ENCODE peak calls at places on chromosome 11, in six cellular contexts. F is heart right ventricle, N is A549, M is stomach, O is esophagus squamous epithelium, Z is pancreas. U is an unnamed sample.

GRCh38 chr11:74321487-74322188 is 10.2 kb upstream of the P4HA3 start:
- DNase-seq in Z (peak; percentile 21), F (no peak), N (peak; percentile 64), O (no peak), M (no peak), U (peak; percentile 37)

GRCh38 chr11:134038897-134039470 is 29.9 kb upstream of the JAM3 start:
- DNase-seq in O (no peak), Z (no peak), M (no peak), N (no peak), F (no peak), U (no peak)

GRCh38 chr11:83852775-83853442 is 566.7 kb upstream of the CCDC90B start:
- DNase-seq in M (no peak), O (no peak), N (no peak), Z (no peak), F (no peak), U (no peak)

GRCh38 chr11:59053387-59053786 is 32.7 kb upstream of the GLYATL1B start:
- DNase-seq in F (peak; percentile 57), O (no peak), M (peak; percentile 70), N (peak; percentile 67), Z (peak; percentile 69), U (peak; percentile 75)

GRCh38 chr11:69242583-69242940 is 51.4 kb upstream of the MYEOV start:
- DNase-seq in M (peak; percentile 7), O (no peak), Z (no peak), N (no peak), F (no peak), U (no peak)

GRCh38 chr11:99693941-99694492 is 673.3 kb downstream of the CNTN5 start:
- DNase-seq in O (no peak), Z (no peak), M (no peak), N (peak; percentile 80), F (no peak), U (no peak)

GRCh38 chr11:40306938-40307548 is 1152.4 kb downstream of the LRRC4C start:
- DNase-seq in F (no peak), N (peak; percentile 49), O (no peak), M (no peak), Z (no peak), U (no peak)

GRCh38 chr11:106087815-106088435 is 10.5 kb downstream of the AASDHPPT start:
- DNase-seq in N (peak; percentile 51), F (peak; percentile 19), Z (peak; percentile 59), O (no peak), M (peak; percentile 66), U (no peak)

GRCh38 chr11:12358302-12359188 is 18.8 kb upstream of the PARVA start:
- DNase-seq in M (no peak), Z (peak; percentile 23), F (no peak), N (no peak), O (no peak), U (no peak)

GRCh38 chr11:133833101-133833898 is 12.0 kb downstream of the SPATA19 start:
- DNase-seq in F (no peak), Z (no peak), M (no peak), O (no peak), N (no peak), U (no peak)

GRCh38 chr11:71201936-71202597 is 50.3 kb downstream of the SHANK2 start:
- DNase-seq in N (no peak), M (no peak), F (no peak), O (no peak), Z (no peak), U (no peak)

GRCh38 chr11:37264060-37264459 is 666.0 kb upstream of the RAG2 start:
- DNase-seq in M (no peak), N (no peak), Z (no peak), O (no peak), F (no peak), U (no peak)

GRCh38 chr11:2793781-2794418 is 91.7 kb downstream of the CDKN1C start:
- DNase-seq in Z (no peak), M (peak; percentile 19), F (peak; percentile 3), N (no peak), O (no peak), U (peak; percentile 61)
- H3K4me1 ChIP-seq in Z (no peaks in the 10 kb centered on the region), M (no peaks in the 10 kb centered on the region), F (peaks cover 20% of the 10 kb centered on the region), N (no peaks in the 10 kb centered on the region), O (peaks cover 8% of the 10 kb centered on the region), U (peaks cover 18% of the 10 kb centered on the region)

GRCh38 chr11:130314184-130314748 is 451 bp downstream of the ZBTB44 start:
- DNase-seq in Z (peak; percentile 69), N (no peak), O (peak; percentile 2), M (peak; percentile 74), F (peak; percentile 76), U (peak; percentile 41)

GRCh38 chr11:130315354-130315970 is 745 bp upstream of the ZBTB44 start:
- DNase-seq in O (peak; percentile 3), Z (peak; percentile 52), F (peak; percentile 28), M (peak; percentile 48), N (no peak), U (peak; percentile 71)

GRCh38 chr11:130312046-130312445 is 2.7 kb downstream of the ZBTB44 start:
- DNase-seq in M (no peak), Z (no peak), F (no peak), N (no peak), O (no peak), U (no peak)

GRCh38 chr11:130313383-130314183 is 1.1 kb downstream of the ZBTB44 start:
- DNase-seq in N (no peak), F (no peak), O (no peak), M (no peak), Z (no peak), U (no peak)

DNA sequence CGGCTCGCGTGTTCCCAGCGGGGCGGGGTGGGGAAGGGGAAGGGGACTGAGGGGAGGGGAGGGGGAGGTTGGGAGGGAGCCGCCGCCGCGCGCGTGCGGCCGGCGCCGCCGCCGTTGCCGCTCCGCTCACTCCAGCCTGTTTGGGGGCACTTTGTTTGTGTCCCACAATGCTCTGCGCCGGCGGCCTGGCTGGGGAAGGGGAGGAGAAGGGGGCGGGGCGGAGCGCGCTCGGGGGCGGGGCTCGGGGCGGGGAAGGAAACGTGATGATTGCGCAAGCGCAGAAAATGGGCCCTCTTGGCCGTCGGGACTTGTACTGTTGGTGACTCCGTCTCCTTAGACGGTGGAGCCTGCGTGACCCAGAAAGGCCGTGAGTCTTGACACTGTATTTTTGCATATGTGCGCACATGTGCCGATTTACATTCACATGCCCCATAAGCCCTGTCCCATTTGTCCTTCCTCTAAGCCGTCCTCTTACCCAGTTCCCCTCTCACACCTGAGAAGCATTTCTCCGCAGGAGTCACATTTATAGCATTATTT is at the start of gene ZBTB44:
- DNase-seq in F (peak; percentile 93), N (peak; percentile 87), Z (peak; percentile 92), O (peak; percentile 73), M (peak; percentile 93), U (peak; percentile 93)
- H3K4me1 ChIP-seq in F (peaks cover 46% of the 10 kb centered on the region), N (peaks cover 34% of the 10 kb centered on the region), Z (peaks cover 16% of the 10 kb centered on the region), O (peaks cover 28% of the 10 kb centered on the region), M (peaks cover 11% of the 10 kb centered on the region), U (peaks cover 24% of the 10 kb centered on the region)

GRCh38 chr11:43919852-43920597 is 22.4 kb upstream of the C11orf96 start:
- DNase-seq in F (no peak), M (no peak), O (no peak), Z (no peak), N (no peak), U (peak; percentile 84)
- H3K4me1 ChIP-seq in F (peaks cover 64% of the 10 kb centered on the region), M (peaks cover 30% of the 10 kb centered on the region), O (peaks cover 44% of the 10 kb centered on the region), Z (no peaks in the 10 kb centered on the region), N (peaks cover 25% of the 10 kb centered on the region), U (peaks cover 81% of the 10 kb centered on the region)

DNA sequence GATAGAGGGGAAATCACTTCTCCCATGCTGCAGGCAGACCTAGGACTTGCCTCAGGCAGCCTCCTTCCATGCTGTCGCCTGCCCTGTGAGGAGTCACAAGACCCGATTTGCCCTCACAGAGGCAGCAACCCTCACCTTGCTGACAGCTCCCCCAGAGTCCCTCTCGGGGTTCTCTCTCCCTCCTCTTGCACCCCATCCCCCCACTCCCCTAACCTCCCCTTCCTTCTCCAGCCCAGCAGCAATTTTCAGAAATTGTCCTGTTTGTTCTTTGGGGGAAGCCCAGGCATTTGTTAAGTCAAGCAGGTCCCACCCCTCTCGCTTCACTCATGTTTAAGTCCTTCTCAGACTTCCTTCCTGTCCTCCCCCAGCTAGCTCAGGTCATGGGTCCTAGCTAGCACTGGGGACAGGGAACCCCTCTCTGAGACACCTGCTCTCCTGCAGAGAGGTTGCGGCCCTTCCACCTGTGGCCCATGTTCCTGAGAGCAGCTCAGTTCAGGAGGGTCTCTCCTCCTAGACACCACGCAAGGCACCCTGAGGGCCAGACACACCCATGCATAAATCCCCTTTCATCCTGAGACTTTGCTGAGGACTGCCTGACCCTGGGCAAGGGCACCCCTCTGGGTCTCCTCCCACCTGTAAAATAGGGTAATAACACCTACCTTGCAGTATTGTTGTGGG is 6.3 kb upstream of the FXYD2 start:
- DNase-seq in M (peak; percentile 25), F (no peak), O (no peak), Z (no peak), N (no peak), U (peak; percentile 43)
- H3K4me1 ChIP-seq in M (peaks cover 17% of the 10 kb centered on the region), F (peaks cover 51% of the 10 kb centered on the region), O (peaks cover 25% of the 10 kb centered on the region), Z (peaks cover 12% of the 10 kb centered on the region), N (peaks cover 40% of the 10 kb centered on the region), U (no peaks in the 10 kb centered on the region)

DNA sequence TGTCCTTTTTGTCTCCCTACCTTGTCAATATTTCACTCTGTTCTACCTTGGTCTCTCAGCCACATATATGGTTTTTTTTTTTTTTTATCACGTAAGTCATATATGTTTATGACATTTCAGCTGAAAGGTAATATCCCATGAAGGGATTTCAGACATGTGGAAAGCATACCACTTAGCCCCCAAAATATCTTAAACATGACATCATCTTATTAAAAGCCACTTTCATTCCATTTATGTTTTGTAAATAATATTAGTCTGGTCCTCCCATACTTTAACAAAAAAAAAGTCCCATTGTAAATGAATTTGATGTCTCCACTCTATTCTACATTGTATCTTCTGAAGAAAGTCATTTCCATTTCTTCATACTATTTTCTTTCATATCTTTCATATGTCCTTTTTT is 85.4 kb downstream of the CSTPP1 start:
- DNase-seq in M (no peak), O (no peak), F (no peak), Z (no peak), N (no peak), U (no peak)
- H3K4me1 ChIP-seq in M (no peaks in the 10 kb centered on the region), O (no peaks in the 10 kb centered on the region), F (no peaks in the 10 kb centered on the region), Z (no peaks in the 10 kb centered on the region), N (no peaks in the 10 kb centered on the region), U (no peaks in the 10 kb centered on the region)

GRCh38 chr11:128505449-128506058 is 81.8 kb downstream of the ETS1 start:
- DNase-seq in Z (no peak), O (no peak), F (no peak), N (no peak), M (no peak), U (no peak)
- H3K4me1 ChIP-seq in Z (peaks cover 11% of the 10 kb centered on the region), O (peaks cover 73% of the 10 kb centered on the region), F (peaks cover 100% of the 10 kb centered on the region), N (peaks cover 90% of the 10 kb centered on the region), M (peaks cover 51% of the 10 kb centered on the region), U (peaks cover 100% of the 10 kb centered on the region)